ENCODE peak calls at places on chromosome 17, in four cellular contexts. P, B, Q and U are unnamed samples.

GRCh38 chr17:31743767-31744166 is 115.3 kb downstream of the COPRS start:
- DNase-seq in P (no peak), Q (no peak), B (no peak), U (peak; percentile 6)

GRCh38 chr17:17528101-17528500 is 31.9 kb upstream of the RASD1 start:
- DNase-seq in Q (no peak), B (no peak), P (no peak), U (no peak)

GRCh38 chr17:50501054-50501453 is 7.2 kb upstream of the MYCBPAP start:
- DNase-seq in Q (no peak), B (no peak), P (peak; percentile 52), U (peak; percentile 40)

GRCh38 chr17:30401097-30401496 is 22.4 kb downstream of the CPD start:
- DNase-seq in B (no peak), P (no peak), Q (no peak), U (no peak)

GRCh38 chr17:79840204-79840988 is 1.2 kb upstream of the CBX4 start:
- DNase-seq in P (peak; percentile 28), Q (no peak), B (no peak), U (no peak)

GRCh38 chr17:34252138-34252889 is 2.8 kb upstream of the CCL2 start:
- DNase-seq in B (no peak), P (peak; percentile 85), Q (peak; percentile 62), U (no peak)

GRCh38 chr17:7394452-7395191 is at the start of gene PLSCR3:
- DNase-seq in B (peak; percentile 67), P (peak; percentile 81), Q (peak; percentile 91), U (peak; percentile 83)

GRCh38 chr17:80497726-80498241 is 21.4 kb upstream of the NPTX1 start:
- DNase-seq in Q (no peak), B (no peak), P (no peak), U (no peak)

GRCh38 chr17:67247416-67247900 is 2.5 kb upstream of the HELZ start:
- DNase-seq in Q (no peak), B (no peak), P (no peak), U (no peak)

GRCh38 chr17:50147841-50148225 is 2.6 kb downstream of the PPP1R9B start:
- DNase-seq in P (no peak), B (no peak), Q (no peak), U (peak; percentile 20)

GRCh38 chr17:78669975-78670518 is 92.9 kb upstream of the DNAH17 start:
- DNase-seq in Q (no peak), B (no peak), P (no peak), U (no peak)

GRCh38 chr17:50684288-50684611 is 23.5 kb downstream of the ANKRD40 start:
- DNase-seq in B (no peak), P (no peak), Q (no peak), U (no peak)

GRCh38 chr17:59839646-59840328 is 53.0 kb downstream of the TUBD1 start:
- DNase-seq in P (peak; percentile 55), Q (no peak), B (no peak), U (no peak)

GRCh38 chr17:73991260-73991659 is 212.2 kb upstream of the RPL38 start:
- DNase-seq in P (no peak), Q (no peak), B (no peak), U (no peak)

GRCh38 chr17:29705352-29705751 is 82.6 kb upstream of the CORO6 start:
- DNase-seq in B (no peak), Q (no peak), P (no peak), U (no peak)

GRCh38 chr17:45019177-45019711 is 32.2 kb downstream of the DCAKD start:
- DNase-seq in Q (peak; percentile 71), P (peak; percentile 62), B (no peak), U (peak; percentile 52)

GRCh38 chr17:48541574-48542113 is 3.3 kb downstream of the HOXB2 start:
- DNase-seq in Q (no peak), P (peak; percentile 69), B (no peak), U (no peak)

GRCh38 chr17:67520282-67520906 is 143.3 kb downstream of the PITPNC1 start:
- DNase-seq in P (no peak), B (no peak), Q (no peak), U (no peak)

GRCh38 chr17:4433515-4434031 is at the start of gene SPNS3:
- DNase-seq in B (no peak), Q (no peak), P (no peak), U (peak; percentile 90)